ENCODE peak calls at places on chromosomes 2 and 18, in nine cellular contexts. U is left lung; H is foreskin keratinocyte; B is heart right ventricle; C is neural progenitor cell; S is GM12864; K is CD4-positive, alpha-beta T cell; Y is spleen; Z is astrocyte of the cerebellum. Q is an unnamed sample.

GRCh38 chr18:21300616-21301200 is 58.7 kb downstream of the GREB1L start:
- DNase-seq in B (no peak), S (no peak), Z (no peak), H (no peak), C (no peak), K (no peak), U (no peak), Y (no peak), Q (no peak)

GRCh38 chr2:147937744-147938349 is 82.7 kb downstream of the ORC4 start:
- DNase-seq in C (peak), H (no peak), Y (no peak), K (no peak), U (no peak), B (no peak), S (no peak), Z (peak), Q (no peak)

GRCh38 chr2:216302981-216303676 is 69.2 kb downstream of the MARCHF4 start:
- DNase-seq in H (no peak), S (no peak), Z (no peak), C (no peak), K (no peak), Y (no peak), U (no peak), B (no peak), Q (no peak)

GRCh38 chr2:159549234-159549633 is 67.1 kb downstream of the BAZ2B start:
- DNase-seq in H (peak), B (no peak), S (no peak), Z (no peak), K (no peak), C (no peak), Y (no peak), U (no peak), Q (no peak)

GRCh38 chr2:73291461-73292315 is 1.7 kb downstream of the EGR4 start:
- DNase-seq in K (no peak), S (no peak), Y (peak), Z (no peak), B (no peak), U (no peak), C (peak), H (no peak), Q (peak)

GRCh38 chr2:112634874-112635157 is 10.9 kb upstream of the SLC20A1 start:
- DNase-seq in S (no peak), K (no peak), C (no peak), Z (no peak), H (no peak), B (no peak), U (no peak), Y (no peak), Q (no peak)

GRCh38 chr2:136363921-136364320 is 246.0 kb upstream of the CXCR4 start:
- DNase-seq in H (no peak), C (no peak), U (no peak), Y (no peak), B (no peak), K (no peak), S (no peak), Z (peak), Q (no peak)

GRCh38 chr2:121626777-121627524 is 22.3 kb downstream of the CLASP1 start:
- DNase-seq in B (no peak), Z (peak), S (no peak), C (no peak), U (peak), K (no peak), H (no peak), Y (no peak), Q (no peak)

GRCh38 chr18:47717257-47717656 is 213.2 kb downstream of the SMAD2 start:
- DNase-seq in H (no peak), U (no peak), C (no peak), K (no peak), Z (no peak), B (no peak), Y (no peak), S (no peak), Q (no peak)

GRCh38 chr2:175167076-175167791 is 769 bp downstream of the ATF2 start:
- DNase-seq in H (no peak), Z (no peak), K (no peak), C (no peak), Y (no peak), B (peak), S (no peak), U (peak), Q (peak)

GRCh38 chr2:128416781-128417180 is 98.1 kb upstream of the HS6ST1 start:
- DNase-seq in K (no peak), Z (no peak), U (peak), C (no peak), S (no peak), Y (peak), B (no peak), H (no peak), Q (no peak)

GRCh38 chr18:52670903-52671302 is 330.9 kb downstream of the DCC start:
- DNase-seq in Y (no peak), Z (peak), S (no peak), U (no peak), C (no peak), H (no peak), B (no peak), K (no peak), Q (no peak)

GRCh38 chr2:145598434-145598833 is 1078.5 kb upstream of the ZEB2 start:
- DNase-seq in K (no peak), B (no peak), S (no peak), C (no peak), H (peak), Z (no peak), U (no peak), Y (no peak), Q (no peak)

GRCh38 chr2:64296695-64297346 is 152.6 kb upstream of the PELI1 start:
- DNase-seq in K (no peak), Y (no peak), Z (no peak), S (no peak), U (no peak), B (no peak), C (no peak), H (no peak), Q (peak)

GRCh38 chr18:56563568-56563967 is 74.8 kb downstream of the TXNL1 start:
- DNase-seq in U (no peak), K (no peak), H (no peak), C (peak), Y (no peak), S (no peak), B (no peak), Z (no peak), Q (peak)

GRCh38 chr2:100105678-100106054 is 36.7 kb downstream of the AFF3 start:
- DNase-seq in Z (no peak), B (no peak), Y (no peak), H (no peak), U (no peak), K (no peak), C (peak), S (no peak), Q (peak)

GRCh38 chr18:36544036-36544725 is 246.7 kb downstream of the FHOD3 start:
- DNase-seq in U (no peak), H (peak), Z (peak), Y (no peak), K (no peak), S (no peak), C (no peak), B (no peak), Q (no peak)

GRCh38 chr18:56569391-56569790 is 69.0 kb downstream of the TXNL1 start:
- DNase-seq in H (no peak), Y (no peak), B (no peak), K (no peak), Z (no peak), C (no peak), U (no peak), S (no peak), Q (no peak)

GRCh38 chr2:199100326-199101110 is 357.2 kb downstream of the SATB2 start:
- DNase-seq in Z (peak), K (no peak), S (no peak), U (no peak), H (no peak), C (no peak), Y (no peak), B (no peak), Q (no peak)

GRCh38 chr2:69945447-69945846 is 16.0 kb downstream of the ASPRV1 start:
- DNase-seq in B (no peak), C (no peak), Y (peak), Z (no peak), H (peak), U (peak), S (no peak), K (no peak), Q (no peak)

GRCh38 chr2:72796766-72797165 is 29.1 kb downstream of the EXOC6B start:
- DNase-seq in H (no peak), K (no peak), Z (no peak), U (no peak), C (no peak), B (no peak), S (no peak), Y (no peak), Q (no peak)

GRCh38 chr2:230749111-230749510 is 36.5 kb downstream of the CAB39 start:
- DNase-seq in H (no peak), Y (no peak), U (no peak), B (no peak), S (no peak), Z (no peak), K (no peak), C (no peak), Q (no peak)

GRCh38 chr18:76764296-76764901 is 58.0 kb upstream of the ZNF236 start:
- DNase-seq in Z (no peak), B (no peak), Y (no peak), S (no peak), C (no peak), H (no peak), U (no peak), K (no peak), Q (no peak)

GRCh38 chr18:26455639-26456038 is 92.7 kb downstream of the KCTD1 start:
- DNase-seq in H (no peak), Y (no peak), K (no peak), C (no peak), B (no peak), S (no peak), Z (no peak), U (no peak), Q (no peak)

GRCh38 chr2:10905006-10905871 is 6.5 kb upstream of the KCNF1 start:
- DNase-seq in Z (no peak), S (no peak), H (peak), B (no peak), Y (no peak), C (no peak), K (no peak), U (no peak), Q (no peak)

GRCh38 chr2:237835372-237835771 is 24.1 kb upstream of the RAMP1 start:
- DNase-seq in S (no peak), B (no peak), Z (no peak), U (no peak), C (no peak), K (no peak), H (no peak), Y (no peak), Q (no peak)

DNA sequence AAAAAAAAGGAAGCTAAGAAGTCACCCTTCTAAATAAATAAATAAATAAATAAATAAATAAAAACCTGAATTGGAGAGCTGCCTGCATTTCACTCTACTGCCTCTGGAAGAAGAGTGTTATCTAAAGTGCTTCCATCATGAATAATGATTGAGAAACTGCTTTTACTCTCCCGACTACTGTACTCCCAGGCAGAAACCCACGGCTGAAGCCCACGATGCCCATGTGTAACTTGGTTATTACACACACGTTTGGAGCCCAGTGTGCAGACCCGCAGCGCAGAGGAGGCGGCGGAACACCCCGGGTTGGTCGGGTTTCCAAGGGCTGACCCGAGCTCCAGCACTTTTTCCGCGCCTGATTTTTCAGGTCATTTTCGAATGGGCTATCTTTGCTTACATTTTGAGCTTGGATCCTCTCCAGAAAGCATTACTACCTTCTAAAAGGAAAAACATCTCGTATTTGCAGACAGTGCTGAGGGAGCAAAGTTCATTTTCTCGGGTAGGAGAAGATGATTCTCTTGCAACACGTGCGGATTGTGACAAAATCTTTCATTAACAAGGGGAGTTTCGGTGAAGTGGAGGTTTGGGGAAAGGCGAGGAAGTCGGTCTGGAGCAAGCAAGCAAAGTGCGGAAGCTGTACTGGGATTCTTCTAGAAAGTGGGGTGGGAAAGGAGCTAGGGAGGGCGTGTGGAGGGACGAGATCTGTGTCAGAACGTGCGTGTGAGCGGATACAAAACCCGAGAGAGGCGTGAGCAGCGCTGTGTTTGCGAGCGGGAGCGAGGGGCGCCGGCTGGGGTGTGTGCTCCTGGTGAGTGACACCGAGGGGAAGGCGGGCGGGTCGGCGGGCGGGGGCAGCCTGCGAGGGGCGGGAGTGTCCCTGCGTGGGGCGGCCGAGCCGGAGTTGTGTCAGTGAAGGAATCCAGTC is at the start of gene SPATS2L:
- DNase-seq in K (peak), C (peak), H (no peak), B (peak), U (peak), S (peak), Z (no peak), Y (peak), Q (peak)
- TF ChIP-seq CTCF in K (no peak), C (peak), H (peak), B (no peak), U (no peak), S (peak), Z (no peak), Y (peak), Q (no peak)

GRCh38 chr2:205770557-205770956 is 88.3 kb downstream of the NRP2 start:
- DNase-seq in B (no peak), U (no peak), K (no peak), H (no peak), Z (no peak), C (no peak), Y (no peak), S (no peak), Q (no peak)
- TF ChIP-seq CTCF in B (no peak), U (no peak), K (no peak), H (no peak), Z (no peak), C (no peak), Y (no peak), S (no peak), Q (no peak)

DNA sequence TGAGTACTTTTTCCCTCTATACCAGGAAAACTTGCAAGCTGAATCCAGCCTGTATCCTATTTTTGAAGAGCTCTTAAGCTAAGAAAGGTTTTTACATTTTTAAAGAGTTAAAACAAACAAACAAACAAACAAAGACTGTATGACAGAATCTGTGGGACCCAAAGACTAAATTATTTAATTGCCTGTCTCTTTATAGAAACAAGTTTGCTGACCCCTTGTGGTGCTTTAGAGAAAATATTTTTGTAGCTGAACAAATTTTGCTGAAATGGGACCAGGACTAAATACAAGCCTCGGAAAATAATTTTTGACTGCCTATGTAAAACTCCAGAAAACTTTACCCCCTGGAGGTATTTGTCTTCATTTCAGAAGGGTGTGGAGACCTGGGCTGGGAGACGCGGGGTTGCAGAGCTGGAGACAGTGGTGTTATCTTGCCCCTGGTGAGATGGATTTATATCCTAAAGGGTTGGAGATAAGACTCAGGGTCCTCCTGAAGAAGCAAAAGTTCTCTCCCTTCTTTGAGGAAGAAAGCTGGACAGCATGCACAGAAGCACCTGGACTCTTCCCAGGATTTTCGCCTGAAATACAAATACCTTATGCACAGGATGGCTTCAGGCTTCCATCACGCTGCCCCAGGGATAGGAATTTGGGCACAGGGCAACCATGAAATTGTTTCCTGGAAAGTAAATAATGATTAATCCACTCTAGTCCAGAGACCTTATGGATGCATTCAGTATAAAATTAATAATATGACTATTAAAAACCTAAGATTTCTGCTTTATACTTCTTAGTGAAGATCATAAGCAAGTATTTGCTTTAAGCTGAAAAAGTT is 54.3 kb downstream of the TMX3 start:
- DNase-seq in C (peak), U (no peak), Y (no peak), Z (peak), H (no peak), S (peak), B (no peak), K (no peak), Q (no peak)
- TF ChIP-seq CTCF in C (peak), U (peak), Y (peak), Z (peak), H (peak), S (peak), B (peak), K (peak), Q (peak)

DNA sequence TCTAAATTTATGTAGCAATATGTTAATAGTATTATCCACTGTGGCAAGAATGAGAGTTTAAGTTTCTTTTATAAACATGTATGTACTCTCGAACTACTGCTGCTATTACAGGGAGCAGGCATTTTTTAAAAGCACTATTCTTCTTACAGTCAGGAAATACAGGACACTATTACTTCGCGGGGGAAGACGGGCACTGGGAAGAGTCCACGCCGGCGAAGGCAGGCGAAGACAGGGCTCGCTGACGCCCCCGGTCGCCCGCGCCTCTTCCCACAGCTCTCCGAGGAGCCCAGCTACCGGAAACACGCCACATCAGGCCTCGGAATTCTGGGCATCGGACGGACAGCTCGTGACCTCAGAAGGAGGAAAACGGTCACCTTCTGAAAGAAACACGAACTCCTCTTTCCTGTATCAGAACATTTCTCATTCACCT is 90.2 kb downstream of the FAM161A start:
- DNase-seq in K (no peak), Y (peak), Z (peak), S (peak), C (peak), H (no peak), B (peak), U (peak), Q (peak)
- TF ChIP-seq CTCF in K (no peak), Y (no peak), Z (peak), S (no peak), C (peak), H (peak), B (no peak), U (no peak), Q (no peak)

GRCh38 chr2:210660751-210661150 is 104.4 kb downstream of the CPS1 start:
- DNase-seq in U (no peak), Y (no peak), K (no peak), S (no peak), H (no peak), Z (no peak), C (no peak), B (no peak), Q (no peak)

GRCh38 chr2:210662557-210662956 is 106.2 kb downstream of the CPS1 start:
- DNase-seq in U (no peak), C (no peak), Y (no peak), Z (no peak), H (no peak), K (no peak), B (no peak), S (no peak), Q (no peak)

GRCh38 chr2:210667726-210668125 is 111.3 kb downstream of the CPS1 start:
- DNase-seq in U (no peak), Y (no peak), C (no peak), Z (no peak), K (no peak), S (no peak), H (no peak), B (no peak), Q (no peak)

DNA sequence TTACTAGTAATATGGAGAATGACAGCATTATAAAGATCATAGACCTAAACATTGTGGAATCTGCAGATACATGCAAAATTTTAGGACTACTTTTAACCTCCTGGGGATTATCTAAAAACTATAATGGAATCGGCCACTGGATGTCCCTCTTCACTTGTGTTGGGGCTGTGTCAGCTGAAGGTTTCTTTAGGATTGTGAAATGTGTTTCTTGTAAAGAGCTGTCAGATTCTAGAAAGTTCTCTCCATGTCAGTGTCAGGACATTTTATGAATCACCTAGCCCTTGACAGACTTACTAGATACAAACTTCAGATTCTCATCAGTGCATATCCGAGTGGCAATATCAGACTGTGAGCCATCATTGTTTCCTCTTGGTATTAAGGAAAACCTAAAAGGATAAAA is 107.2 kb downstream of the CPS1 start:
- DNase-seq in B (peak), C (peak), H (no peak), Z (peak), Y (no peak), U (no peak), S (no peak), K (no peak), Q (peak)
- TF ChIP-seq CTCF in B (no peak), C (peak), H (peak), Z (no peak), Y (no peak), U (no peak), S (no peak), K (no peak), Q (peak)

DNA sequence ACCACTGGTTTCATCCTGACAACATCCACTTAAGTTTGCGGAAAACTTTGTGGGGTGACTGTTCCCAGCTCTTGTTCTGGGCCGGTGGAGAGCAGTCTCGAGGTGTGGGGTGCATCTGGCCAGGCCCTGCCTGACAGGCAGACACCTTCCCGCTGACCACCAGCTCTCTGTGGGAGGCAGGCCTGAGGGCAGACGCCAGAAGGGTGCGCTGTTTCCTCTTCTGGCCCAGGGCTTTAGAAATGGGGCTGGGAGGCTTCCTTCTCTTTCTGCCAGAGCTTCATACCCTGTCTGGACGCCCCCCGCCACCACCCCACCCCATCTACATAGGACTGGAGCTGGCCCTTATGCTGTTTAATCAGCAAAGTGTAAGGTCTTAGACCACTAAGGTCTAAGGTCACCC is 263.8 kb downstream of the LOXHD1 start:
- DNase-seq in C (peak), S (no peak), B (no peak), Y (no peak), Z (no peak), K (no peak), H (no peak), U (no peak), Q (peak)
- TF ChIP-seq CTCF in C (peak), S (peak), B (no peak), Y (no peak), Z (peak), K (no peak), H (peak), U (no peak), Q (peak)

Q was measured in nephron progenitor cell.